ENCODE peak calls at places on chromosomes 4 and X, in five cellular contexts. V is HCT116; W is CD4-positive, alpha-beta T cell; T is pancreas; K is psoas muscle. A is an unnamed sample.

GRCh38 chr4:55948726-55949479 is at the start of gene CEP135:
- DNase-seq in V (peak; percentile 77), W (peak; percentile 91), T (peak; percentile 95), K (peak; percentile 98), A (no peak)

GRCh38 chr4:158259955-158260575 is 49.8 kb downstream of the TMEM144 start:
- DNase-seq in V (peak; percentile 13), W (no peak), T (no peak), K (no peak), A (no peak)

GRCh38 chr4:169485791-169486742 is 126.3 kb downstream of the NEK1 start:
- DNase-seq in V (peak; percentile 49), W (no peak), T (peak; percentile 4), K (no peak), A (peak; percentile 44)

GRCh38 chr4:183467246-183467645 is 22.8 kb downstream of the CDKN2AIP start:
- DNase-seq in V (no peak), W (no peak), T (no peak), K (no peak), A (no peak)

GRCh38 chr4:80006935-80007744 is 65.9 kb downstream of the ANTXR2 start:
- DNase-seq in V (no peak), W (no peak), T (no peak), K (no peak), A (peak; percentile 16)

GRCh38 chr4:36338973-36339372 is 57.6 kb downstream of the DTHD1 start:
- DNase-seq in V (no peak), W (no peak), T (no peak), K (no peak), A (no peak)

GRCh38 chr4:88962430-88962829 is 94.6 kb downstream of the FAM13A start:
- DNase-seq in V (no peak), W (no peak), T (no peak), K (no peak), A (no peak)

GRCh38 chrX:14030248-14030592 is 528 bp upstream of the GEMIN8 start:
- DNase-seq in V (no peak), W (no peak), T (no peak), K (no peak), A (no peak)

GRCh38 chr4:6259886-6260285 is 9.8 kb upstream of the WFS1 start:
- DNase-seq in V (no peak), W (no peak), T (no peak), K (no peak), A (no peak)

GRCh38 chr4:102868153-102868781 is 525 bp upstream of the CISD2 start:
- DNase-seq in V (no peak), W (no peak), T (no peak), K (peak; percentile 60), A (no peak)

GRCh38 chr4:57104706-57105560 is 5.3 kb downstream of the IGFBP7 start:
- DNase-seq in V (no peak), W (no peak), T (no peak), K (no peak), A (no peak)

GRCh38 chrX:43718956-43719355 is 62.9 kb downstream of the MAOA start:
- DNase-seq in V (no peak), W (no peak), T (no peak), K (no peak), A (peak; percentile 93)

GRCh38 chr4:26647523-26648224 is 63.8 kb downstream of the TBC1D19 start:
- DNase-seq in V (no peak), W (no peak), T (no peak), K (no peak), A (no peak)

GRCh38 chrX:16368696-16369095 is 201.4 kb downstream of the MAGEB17 start:
- DNase-seq in V (no peak), W (no peak), T (no peak), K (no peak), A (peak; percentile 66)

GRCh38 chr4:10672379-10672778 is 12.2 kb downstream of the CLNK start:
- DNase-seq in V (no peak), W (no peak), T (no peak), K (no peak), A (no peak)

GRCh38 chr4:144647095-144647959 is 1.4 kb downstream of the HHIP start:
- DNase-seq in V (no peak), W (no peak), T (no peak), K (no peak), A (peak; percentile 27)

GRCh38 chr4:3786196-3786869 is 20.1 kb downstream of the ADRA2C start:
- DNase-seq in V (no peak), W (no peak), T (peak; percentile 74), K (no peak), A (no peak)

GRCh38 chr4:150814873-150815272 is 200.2 kb downstream of the LRBA start:
- DNase-seq in V (no peak), W (no peak), T (no peak), K (no peak), A (no peak)

GRCh38 chr4:87930629-87931028 is 44.9 kb upstream of the SPP1 start:
- DNase-seq in V (no peak), W (no peak), T (no peak), K (no peak), A (no peak)

GRCh38 chr4:22496165-22496813 is 19.6 kb downstream of the ADGRA3 start:
- DNase-seq in V (no peak), W (no peak), T (no peak), K (no peak), A (no peak)

GRCh38 chr4:39062094-39062493 is at the start of gene KLHL5:
- DNase-seq in V (no peak), W (no peak), T (no peak), K (no peak), A (no peak)

GRCh38 chr4:54484361-54484760 is 173.4 kb upstream of the KIT start:
- DNase-seq in V (no peak), W (no peak), T (no peak), K (no peak), A (peak; percentile 100)

GRCh38 chrX:40573763-40574162 is 7.0 kb upstream of the ATP6AP2 start:
- DNase-seq in V (no peak), W (no peak), T (no peak), K (no peak), A (no peak)

GRCh38 chrX:43277879-43278278 is 378.2 kb upstream of the MAOA start:
- DNase-seq in V (no peak), W (no peak), T (no peak), K (no peak), A (no peak)

GRCh38 chrX:133970021-133970550 is 15.3 kb downstream of the GPC3 start:
- DNase-seq in V (no peak), W (no peak), T (no peak), K (no peak), A (no peak)

GRCh38 chr4:169791527-169792156 is 33.9 kb upstream of the HPF1 start:
- DNase-seq in V (peak; percentile 85), W (no peak), T (peak; percentile 16), K (peak; percentile 53), A (peak; percentile 54)

GRCh38 chr4:40601641-40602040 is 28.0 kb downstream of the RBM47 start:
- DNase-seq in V (no peak), W (no peak), T (no peak), K (no peak), A (no peak)

GRCh38 chrX:63664741-63665140 is 120.3 kb downstream of the ARHGEF9 start:
- DNase-seq in V (no peak), W (no peak), T (no peak), K (no peak), A (no peak)

GRCh38 chrX:24392709-24393108 is 32.3 kb downstream of the SUPT20HL1 start:
- DNase-seq in V (no peak), W (no peak), T (no peak), K (no peak), A (no peak)

GRCh38 chr4:80215449-80216052 is 18.2 kb downstream of the PRDM8 start:
- DNase-seq in V (no peak), W (no peak), T (no peak), K (no peak), A (no peak)

DNA sequence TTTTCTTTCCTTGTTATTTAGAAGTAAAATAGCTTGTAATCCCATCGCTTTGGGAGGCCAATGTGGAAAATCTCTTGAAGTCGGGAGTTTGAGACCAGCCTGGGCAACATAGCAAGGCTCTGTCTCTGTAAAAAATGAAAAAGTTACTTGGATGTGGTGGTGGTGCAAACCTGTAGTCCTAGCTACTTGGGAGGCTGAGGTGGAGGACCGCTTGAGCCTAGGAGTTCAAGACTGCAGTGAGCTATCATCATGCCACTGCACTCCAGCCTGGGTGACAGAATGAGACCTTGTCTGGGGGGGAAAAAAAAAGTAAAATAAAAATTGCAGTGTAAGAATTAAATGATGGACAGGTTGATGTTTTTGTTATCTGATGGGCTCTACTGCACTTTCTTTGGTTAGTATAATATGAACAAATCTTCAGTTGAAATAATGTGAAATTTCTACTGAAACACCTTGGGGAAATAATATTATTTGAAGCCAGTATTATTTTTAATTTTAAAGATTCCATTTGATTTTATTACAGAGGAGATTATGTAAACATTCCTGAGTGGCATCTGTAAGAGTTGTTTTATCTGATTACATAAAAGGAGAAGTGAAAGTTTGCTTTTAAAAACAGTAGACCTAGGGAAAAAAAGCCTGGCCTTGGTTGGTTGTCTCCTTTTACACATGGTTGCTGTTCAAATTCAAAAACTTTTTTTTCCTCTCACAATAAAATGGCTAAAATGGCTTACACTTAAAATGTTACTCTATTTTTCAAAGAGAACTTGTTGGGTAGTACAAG is 10.5 kb upstream of the NDUFC1 start:
- DNase-seq in V (no peak), W (no peak), T (no peak), K (no peak), A (no peak)
- H3K27ac ChIP-seq in V (no peak overlapping the region), W (no peak overlapping the region), T (no peak overlapping the region), K (no peak overlapping the region), A (no peak overlapping the region)

GRCh38 chrX:11670316-11670715 is 4.6 kb upstream of the ARHGAP6 start:
- DNase-seq in V (no peak), W (no peak), T (no peak), K (no peak), A (no peak)
- H3K27me3 ChIP-seq in V (no peaks in the 10 kb centered on the region), W (peaks cover 36% of the 10 kb centered on the region), T (no peaks in the 10 kb centered on the region), K (no peaks in the 10 kb centered on the region), A (peaks cover 51% of the 10 kb centered on the region)

DNA sequence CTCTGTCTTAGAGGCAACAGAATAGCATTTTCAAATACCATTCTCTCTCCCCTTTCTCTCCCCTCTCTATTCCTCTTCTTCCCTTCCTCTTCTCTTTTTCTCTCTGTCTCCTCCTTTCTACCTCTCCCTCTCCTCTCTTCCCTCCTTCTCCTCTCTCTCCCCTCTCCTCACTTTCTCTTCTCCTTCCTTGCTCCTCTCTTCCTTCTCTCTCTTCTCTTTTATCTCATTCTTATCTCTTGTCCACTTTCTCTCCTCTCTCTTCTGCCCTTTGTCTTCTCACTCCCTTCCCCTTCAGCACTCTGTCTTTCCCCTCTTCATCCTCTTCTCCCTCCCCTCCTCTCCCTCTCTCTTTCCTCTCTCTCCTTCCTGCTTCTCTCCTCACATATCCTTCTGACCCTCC is 2265.8 kb upstream of the TENM3 start:
- DNase-seq in V (no peak), W (no peak), T (no peak), K (no peak), A (no peak)
- TF ChIP-seq CTCF in V (no peak), W (no peak), T (no peak), K (no peak), A (no peak)

GRCh38 chr4:139736257-139736626 is 70.6 kb downstream of the MGST2 start:
- DNase-seq in V (no peak), W (no peak), T (no peak), K (no peak), A (no peak)
- H3K27ac ChIP-seq in V (no peak overlapping the region), W (no peak overlapping the region), T (no peak overlapping the region), K (peak overlapping the region; percentile 80), A (no peak overlapping the region)

DNA sequence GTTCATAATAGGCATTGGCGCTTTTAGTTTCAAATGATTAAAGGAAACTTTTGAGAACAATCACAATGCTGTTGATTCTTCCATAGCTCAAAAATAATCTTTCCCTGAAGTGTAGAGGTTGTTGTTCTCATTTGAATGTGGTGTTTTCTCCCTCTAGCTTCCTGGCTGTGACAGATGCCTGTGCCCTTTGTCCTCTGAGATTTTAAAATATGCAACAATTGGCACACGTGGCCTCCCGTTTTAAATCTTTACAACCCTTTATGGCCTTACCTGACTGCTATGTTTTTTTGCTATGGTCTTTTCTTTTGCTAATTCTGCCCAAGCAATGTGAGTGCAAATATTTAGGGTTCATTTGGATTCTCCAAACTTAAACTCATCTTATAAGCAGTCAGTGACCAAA is 22.9 kb upstream of the CASK start:
- DNase-seq in V (no peak), W (no peak), T (no peak), K (no peak), A (no peak)
- H3K27me3 ChIP-seq in V (no peaks in the 10 kb centered on the region), W (no peaks in the 10 kb centered on the region), T (no peaks in the 10 kb centered on the region), K (no peaks in the 10 kb centered on the region), A (no peaks in the 10 kb centered on the region)

A was measured in foreskin keratinocyte.